ENCODE peak calls at places on chromosomes 7 and 10, in ten cellular contexts. Q is CD4-positive, alpha-beta memory T cell; X is cardiac muscle cell; E is effector memory CD4-positive, alpha-beta T cell; T is BE2C; P is transverse colon; U is upper lobe of right lung; Z is spleen; A is GM23248; O is uterus. M is an unnamed sample. For H3K4me1 and H3K27me3, the result is how much of the 10 kb centered on the place peaks cover.

GRCh38 chr10:72242675-72243074 is 26.6 kb upstream of the ASCC1 start:
- DNase-seq in P (peak), O (peak), E (no peak), T (no peak), X (peak), Z (peak), A (peak), Q (no peak), U (peak), M (peak)

GRCh38 chr7:94908204-94909022 is 1.0 kb downstream of the PPP1R9A start:
- DNase-seq in Q (no peak), Z (peak), T (no peak), A (peak), U (peak), O (peak), X (peak), E (no peak), P (peak), M (peak)

GRCh38 chr10:329361-330099 is 194.3 kb downstream of the ZMYND11 start:
- DNase-seq in E (no peak), P (peak), X (peak), T (peak), A (peak), Q (no peak), O (peak), Z (no peak), U (peak), M (peak)

GRCh38 chr10:117441812-117442443 is 66.7 kb upstream of the PDZD8 start:
- DNase-seq in A (peak), Z (peak), O (no peak), U (no peak), X (peak), T (peak), Q (no peak), P (no peak), E (no peak), M (no peak)

GRCh38 chr7:41886257-41886905 is 183.5 kb upstream of the INHBA start:
- DNase-seq in U (no peak), T (no peak), E (no peak), P (peak), Z (no peak), Q (no peak), O (peak), X (peak), A (peak), M (peak)

GRCh38 chr7:18116661-18117060 is 89.0 kb upstream of the PRPS1L1 start:
- DNase-seq in E (no peak), Z (no peak), A (no peak), X (no peak), Q (no peak), U (no peak), O (no peak), T (no peak), P (no peak), M (no peak)

GRCh38 chr7:44244282-44244681 is 43.5 kb downstream of the YKT6 start:
- DNase-seq in X (peak), Q (no peak), A (peak), U (no peak), O (no peak), T (peak), Z (no peak), E (no peak), P (no peak), M (peak)

GRCh38 chr7:134750083-134751062 is 29.1 kb upstream of the CALD1 start:
- DNase-seq in Z (no peak), O (peak), P (peak), A (peak), Q (peak), T (peak), X (peak), E (peak), U (no peak), M (peak)

GRCh38 chr7:21548491-21548890 is 5.7 kb downstream of the DNAH11 start:
- DNase-seq in U (no peak), P (no peak), Q (no peak), Z (no peak), A (no peak), T (no peak), E (no peak), X (no peak), O (no peak), M (no peak)

GRCh38 chr7:128697301-128697905 is 25.3 kb downstream of the GARIN1A start:
- DNase-seq in Q (peak), U (no peak), X (peak), A (peak), O (no peak), T (peak), Z (peak), P (peak), E (peak), M (peak)

GRCh38 chr7:42932861-42933591 is 850 bp downstream of the MRPL32 start:
- DNase-seq in P (no peak), Q (no peak), A (peak), O (no peak), U (no peak), Z (no peak), E (no peak), T (peak), X (peak), M (peak)

GRCh38 chr10:105585753-105586152 is 944.7 kb downstream of the SORCS3 start:
- DNase-seq in E (no peak), X (no peak), Z (no peak), Q (no peak), T (no peak), O (no peak), A (no peak), P (no peak), U (no peak), M (no peak)

GRCh38 chr7:2629740-2630681 is 1.8 kb upstream of the TTYH3 start:
- DNase-seq in X (peak), Q (no peak), A (no peak), Z (no peak), P (peak), U (no peak), T (no peak), E (no peak), O (peak), M (no peak)

GRCh38 chr10:28463676-28464395 is 69.1 kb upstream of the WAC start:
- DNase-seq in U (peak), P (peak), Q (no peak), Z (no peak), O (no peak), X (no peak), A (no peak), E (no peak), T (no peak), M (no peak)

GRCh38 chr7:19101911-19102310 is 15.5 kb downstream of the TWIST1 start:
- DNase-seq in A (peak), Z (no peak), P (no peak), X (no peak), E (no peak), O (no peak), U (no peak), Q (no peak), T (no peak), M (peak)

GRCh38 chr7:5699951-5700384 is 81.5 kb downstream of the RNF216 start:
- DNase-seq in A (no peak), P (peak), Z (no peak), E (peak), T (no peak), X (no peak), U (no peak), O (no peak), Q (peak), M (no peak)

GRCh38 chr7:129610709-129611245 is 743 bp upstream of the NRF1 start:
- DNase-seq in Q (no peak), X (no peak), A (peak), E (no peak), U (no peak), T (no peak), O (no peak), Z (no peak), P (no peak), M (no peak)

GRCh38 chr7:74417419-74417971 is 36.2 kb upstream of the GTF2IRD1 start:
- DNase-seq in A (peak), T (peak), E (peak), P (peak), U (peak), Q (peak), X (peak), O (peak), Z (peak), M (peak)

GRCh38 chr10:110837418-110838120 is 34.2 kb upstream of the PDCD4 start:
- DNase-seq in P (peak), A (no peak), O (peak), E (no peak), X (no peak), T (no peak), U (no peak), Z (no peak), Q (no peak), M (peak)

GRCh38 chr10:95178266-95178665 is 15.8 kb upstream of the ACSM6 start:
- DNase-seq in O (no peak), Z (no peak), E (no peak), Q (no peak), X (no peak), A (no peak), T (no peak), U (no peak), P (no peak), M (no peak)

GRCh38 chr10:100741386-100742066 is 3.9 kb upstream of the PAX2 start:
- DNase-seq in A (no peak), Z (no peak), U (no peak), O (no peak), P (no peak), X (no peak), Q (no peak), E (no peak), T (no peak), M (no peak)
- H3K4me1 ChIP-seq in A (under half), Z (half or more), U (under half), O (under half), P (under half), X (under half), Q (under half), E (under half), T (under half), M (under half)

GRCh38 chr7:80907141-80907601 is 11.7 kb downstream of the SEMA3C start:
- DNase-seq in T (peak), U (no peak), Z (no peak), E (no peak), O (no peak), P (no peak), X (no peak), Q (no peak), A (no peak), M (no peak)

GRCh38 chr7:80900583-80901576 is 18.0 kb downstream of the SEMA3C start:
- DNase-seq in P (no peak), T (no peak), O (peak), Z (no peak), Q (no peak), U (no peak), A (peak), E (no peak), X (peak), M (peak)

GRCh38 chr7:80905334-80905733 is 13.5 kb downstream of the SEMA3C start:
- DNase-seq in A (no peak), U (no peak), X (no peak), E (no peak), P (no peak), Z (no peak), O (no peak), T (no peak), Q (no peak), M (no peak)

GRCh38 chr7:80902035-80902434 is 16.8 kb downstream of the SEMA3C start:
- DNase-seq in E (no peak), X (no peak), T (no peak), U (no peak), Z (no peak), A (no peak), P (no peak), O (no peak), Q (no peak), M (no peak)

GRCh38 chr7:80902716-80903308 is 16.0 kb downstream of the SEMA3C start:
- DNase-seq in U (no peak), A (no peak), O (no peak), Q (no peak), X (no peak), Z (no peak), P (no peak), T (no peak), E (no peak), M (no peak)
- H3K4me3 ChIP-seq in U (no peak), A (no peak), O (no peak), Q (no peak), X (no peak), Z (no peak), P (no peak), T (no peak), E (no peak), M (no peak)

GRCh38 chr10:70910486-70911350 is 22.4 kb upstream of the PCBD1 start:
- DNase-seq in A (no peak), Z (peak), E (no peak), X (no peak), O (no peak), P (no peak), U (peak), T (peak), Q (no peak), M (no peak)
- H3K27me3 ChIP-seq in A (under half), Z (under half), E (under half), X (under half), O (under half), P (under half), U (under half), T (under half), Q (under half), M (half or more)

GRCh38 chr10:79176052-79176501 is 107.3 kb downstream of the ZMIZ1 start:
- DNase-seq in A (peak), U (no peak), P (no peak), X (no peak), O (no peak), E (no peak), Q (no peak), Z (no peak), T (peak), M (no peak)
- H3K4me1 ChIP-seq in A (under half), U (half or more), P (under half), X (under half), O (under half), E (under half), Q (under half), Z (half or more), T (half or more), M (under half)

GRCh38 chr7:132295198-132295597 is 281.1 kb downstream of the PLXNA4 start:
- DNase-seq in O (no peak), E (no peak), Q (no peak), X (no peak), U (no peak), P (no peak), T (no peak), Z (no peak), A (no peak), M (no peak)

GRCh38 chr7:132300599-132300998 is 275.7 kb downstream of the PLXNA4 start:
- DNase-seq in T (peak), P (no peak), U (no peak), O (no peak), Z (no peak), Q (no peak), X (no peak), A (no peak), E (no peak), M (no peak)

GRCh38 chr7:132292803-132293202 is 283.5 kb downstream of the PLXNA4 start:
- DNase-seq in X (peak), Q (no peak), A (no peak), E (no peak), T (peak), Z (no peak), U (no peak), P (no peak), O (peak), M (no peak)

GRCh38 chr7:132296820-132297219 is 279.4 kb downstream of the PLXNA4 start:
- DNase-seq in Z (no peak), O (no peak), T (no peak), E (no peak), A (no peak), X (no peak), U (no peak), P (no peak), Q (no peak), M (no peak)

DNA sequence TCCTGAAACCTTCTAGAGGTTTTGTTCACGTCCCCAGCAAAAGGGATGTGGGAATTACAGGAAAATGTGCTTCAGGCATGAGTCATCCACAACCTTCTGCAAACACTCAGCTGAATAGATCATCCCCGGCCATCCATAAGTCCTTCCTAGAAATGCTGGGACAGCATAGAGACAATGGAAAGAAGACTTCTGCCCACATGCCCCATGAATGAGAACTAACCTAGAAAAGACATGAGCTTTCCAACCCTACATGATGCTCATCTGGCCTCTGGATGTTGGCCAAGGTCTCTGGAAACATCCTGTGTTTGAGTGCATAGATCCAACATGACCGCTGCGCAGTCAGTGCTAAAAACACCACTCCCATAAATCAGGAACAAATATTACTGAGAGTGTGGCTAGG is 277.5 kb downstream of the PLXNA4 start:
- DNase-seq in P (no peak), O (no peak), Q (no peak), U (no peak), A (peak), T (no peak), E (no peak), Z (no peak), X (peak), M (peak)
- H3K4me3 ChIP-seq in P (no peak), O (no peak), Q (no peak), U (no peak), A (no peak), T (no peak), E (no peak), Z (no peak), X (no peak), M (no peak)

GRCh38 chr7:100721505-100721812 is 1.2 kb downstream of the EPO start:
- DNase-seq in Z (no peak), X (no peak), T (no peak), P (no peak), E (no peak), U (no peak), Q (no peak), A (no peak), O (no peak), M (no peak)
- H3K27me3 ChIP-seq in Z (under half), X (under half), T (half or more), P (half or more), E (under half), U (under half), Q (under half), A (under half), O (under half), M (under half)

DNA sequence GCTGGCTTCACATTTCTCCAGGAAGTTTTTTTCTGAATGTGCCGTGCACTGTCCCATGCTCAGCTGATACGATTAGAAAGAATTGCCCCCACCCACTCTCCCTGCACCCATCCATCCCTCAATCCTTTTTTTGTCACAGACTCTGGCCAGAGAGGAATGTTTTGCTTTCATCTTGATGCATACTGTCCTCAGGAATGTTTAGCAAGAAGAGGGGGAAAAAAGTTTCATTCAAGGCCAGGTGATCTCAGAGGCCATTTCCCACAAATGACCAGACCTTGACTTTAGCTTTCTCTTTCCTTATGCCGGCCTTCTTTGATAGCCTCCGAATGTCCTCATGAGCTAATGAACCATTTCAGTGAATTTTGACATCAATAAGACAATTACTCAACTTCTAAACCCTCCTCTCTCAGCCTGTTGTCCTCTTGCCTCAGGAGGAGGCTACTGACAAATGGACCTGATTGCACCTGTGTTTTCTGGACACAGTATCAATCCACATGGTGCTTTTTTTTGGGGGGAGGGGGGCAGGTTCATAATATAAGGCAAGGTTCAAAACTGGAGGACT is 105.0 kb upstream of the KLF6 start:
- DNase-seq in A (peak), O (no peak), Z (no peak), P (no peak), Q (no peak), E (no peak), X (peak), T (no peak), U (no peak), M (peak)
- H3K4me1 ChIP-seq in A (half or more), O (under half), Z (under half), P (under half), Q (half or more), E (under half), X (under half), T (under half), U (under half), M (under half)

GRCh38 chr7:155358948-155359712 is 61.5 kb downstream of the INSIG1 start:
- DNase-seq in E (no peak), X (no peak), Z (peak), A (no peak), O (no peak), Q (no peak), P (no peak), T (no peak), U (peak), M (no peak)
- H3K4me3 ChIP-seq in E (no peak), X (no peak), Z (no peak), A (no peak), O (no peak), Q (no peak), P (no peak), T (no peak), U (no peak), M (no peak)